ENCODE peak calls at places on chromosomes 2 and 18, in five cellular contexts. One of them, this sample, is unnamed.

GRCh38 chr18:8998481-8999217 is 103.8 kb upstream of the NDUFV2 start:
- DNase-seq in stimulated activated CD4-positive, alpha-beta T cell treated with anti-CD3 and anti-CD28 coated beads, TNF-alpha, amount 100 ng/mL, for 1 hour: no peak
- DNase-seq in type B pancreatic cell: no peak
- DNase-seq in hepatic stellate cell: peak
- DNase-seq in HTR-8/SVneo: peak
- DNase-seq in this sample: no peak

GRCh38 chr2:71452565-71452964 is 796 bp upstream of the DYSF start:
- DNase-seq in stimulated activated CD4-positive, alpha-beta T cell treated with anti-CD3 and anti-CD28 coated beads, TNF-alpha, amount 100 ng/mL, for 1 hour: no peak
- DNase-seq in type B pancreatic cell: no peak
- DNase-seq in hepatic stellate cell: peak
- DNase-seq in HTR-8/SVneo: peak
- DNase-seq in this sample: peak

GRCh38 chr2:150732064-150732463 is 244.6 kb upstream of the RND3 start:
- DNase-seq in stimulated activated CD4-positive, alpha-beta T cell treated with anti-CD3 and anti-CD28 coated beads, TNF-alpha, amount 100 ng/mL, for 1 hour: no peak
- DNase-seq in type B pancreatic cell: no peak
- DNase-seq in hepatic stellate cell: peak
- DNase-seq in HTR-8/SVneo: peak
- DNase-seq in this sample: peak

GRCh38 chr2:128790541-128790944 is 471.9 kb upstream of the HS6ST1 start:
- DNase-seq in stimulated activated CD4-positive, alpha-beta T cell treated with anti-CD3 and anti-CD28 coated beads, TNF-alpha, amount 100 ng/mL, for 1 hour: no peak
- DNase-seq in type B pancreatic cell: peak
- DNase-seq in hepatic stellate cell: no peak
- DNase-seq in HTR-8/SVneo: no peak
- DNase-seq in this sample: no peak

GRCh38 chr2:159755788-159756187 is 42.2 kb downstream of the CD302 start:
- DNase-seq in stimulated activated CD4-positive, alpha-beta T cell treated with anti-CD3 and anti-CD28 coated beads, TNF-alpha, amount 100 ng/mL, for 1 hour: no peak
- DNase-seq in type B pancreatic cell: no peak
- DNase-seq in hepatic stellate cell: peak
- DNase-seq in HTR-8/SVneo: peak
- DNase-seq in this sample: peak

GRCh38 chr2:72951303-72952095 is 34.2 kb downstream of the EMX1 start:
- DNase-seq in stimulated activated CD4-positive, alpha-beta T cell treated with anti-CD3 and anti-CD28 coated beads, TNF-alpha, amount 100 ng/mL, for 1 hour: no peak
- DNase-seq in type B pancreatic cell: no peak
- DNase-seq in hepatic stellate cell: no peak
- DNase-seq in HTR-8/SVneo: no peak
- DNase-seq in this sample: no peak

GRCh38 chr2:178328037-178328436 is 122.9 kb downstream of the PRKRA start:
- DNase-seq in stimulated activated CD4-positive, alpha-beta T cell treated with anti-CD3 and anti-CD28 coated beads, TNF-alpha, amount 100 ng/mL, for 1 hour: no peak
- DNase-seq in type B pancreatic cell: no peak
- DNase-seq in hepatic stellate cell: no peak
- DNase-seq in HTR-8/SVneo: no peak
- DNase-seq in this sample: no peak

GRCh38 chr2:195590866-195591215 is 66.2 kb upstream of the SLC39A10 start:
- DNase-seq in stimulated activated CD4-positive, alpha-beta T cell treated with anti-CD3 and anti-CD28 coated beads, TNF-alpha, amount 100 ng/mL, for 1 hour: no peak
- DNase-seq in type B pancreatic cell: no peak
- DNase-seq in hepatic stellate cell: no peak
- DNase-seq in HTR-8/SVneo: no peak
- DNase-seq in this sample: no peak

GRCh38 chr2:20626698-20627471 is 24.0 kb downstream of the HS1BP3 start:
- DNase-seq in stimulated activated CD4-positive, alpha-beta T cell treated with anti-CD3 and anti-CD28 coated beads, TNF-alpha, amount 100 ng/mL, for 1 hour: no peak
- DNase-seq in type B pancreatic cell: no peak
- DNase-seq in hepatic stellate cell: no peak
- DNase-seq in HTR-8/SVneo: no peak
- DNase-seq in this sample: no peak

GRCh38 chr18:48385595-48385994 is 23.6 kb downstream of the ZBTB7C start:
- DNase-seq in stimulated activated CD4-positive, alpha-beta T cell treated with anti-CD3 and anti-CD28 coated beads, TNF-alpha, amount 100 ng/mL, for 1 hour: no peak
- DNase-seq in type B pancreatic cell: peak
- DNase-seq in hepatic stellate cell: no peak
- DNase-seq in HTR-8/SVneo: no peak
- DNase-seq in this sample: no peak

GRCh38 chr2:237397072-237397471 is 16.9 kb downstream of the COL6A3 start:
- DNase-seq in stimulated activated CD4-positive, alpha-beta T cell treated with anti-CD3 and anti-CD28 coated beads, TNF-alpha, amount 100 ng/mL, for 1 hour: no peak
- DNase-seq in type B pancreatic cell: no peak
- DNase-seq in hepatic stellate cell: no peak
- DNase-seq in HTR-8/SVneo: no peak
- DNase-seq in this sample: no peak

GRCh38 chr2:164761737-164762460 is 79.7 kb downstream of the COBLL1 start:
- DNase-seq in stimulated activated CD4-positive, alpha-beta T cell treated with anti-CD3 and anti-CD28 coated beads, TNF-alpha, amount 100 ng/mL, for 1 hour: no peak
- DNase-seq in type B pancreatic cell: no peak
- DNase-seq in hepatic stellate cell: no peak
- DNase-seq in HTR-8/SVneo: no peak
- DNase-seq in this sample: no peak

GRCh38 chr18:23847321-23847986 is 158.2 kb downstream of the LAMA3 start:
- DNase-seq in stimulated activated CD4-positive, alpha-beta T cell treated with anti-CD3 and anti-CD28 coated beads, TNF-alpha, amount 100 ng/mL, for 1 hour: no peak
- DNase-seq in type B pancreatic cell: no peak
- DNase-seq in hepatic stellate cell: no peak
- DNase-seq in HTR-8/SVneo: no peak
- DNase-seq in this sample: no peak

GRCh38 chr2:235532307-235532706 is 38.5 kb downstream of the AGAP1 start:
- DNase-seq in stimulated activated CD4-positive, alpha-beta T cell treated with anti-CD3 and anti-CD28 coated beads, TNF-alpha, amount 100 ng/mL, for 1 hour: no peak
- DNase-seq in type B pancreatic cell: no peak
- DNase-seq in hepatic stellate cell: no peak
- DNase-seq in HTR-8/SVneo: no peak
- DNase-seq in this sample: no peak

GRCh38 chr2:106044021-106044420 is 150.1 kb downstream of the UXS1 start:
- DNase-seq in stimulated activated CD4-positive, alpha-beta T cell treated with anti-CD3 and anti-CD28 coated beads, TNF-alpha, amount 100 ng/mL, for 1 hour: no peak
- DNase-seq in type B pancreatic cell: no peak
- DNase-seq in hepatic stellate cell: no peak
- DNase-seq in HTR-8/SVneo: no peak
- DNase-seq in this sample: no peak

GRCh38 chr18:12744103-12744502 is 41.3 kb downstream of the PSMG2 start:
- DNase-seq in stimulated activated CD4-positive, alpha-beta T cell treated with anti-CD3 and anti-CD28 coated beads, TNF-alpha, amount 100 ng/mL, for 1 hour: no peak
- DNase-seq in type B pancreatic cell: no peak
- DNase-seq in hepatic stellate cell: peak
- DNase-seq in HTR-8/SVneo: peak
- DNase-seq in this sample: peak

GRCh38 chr2:150911766-150912280 is 349.8 kb downstream of the RBM43 start:
- DNase-seq in stimulated activated CD4-positive, alpha-beta T cell treated with anti-CD3 and anti-CD28 coated beads, TNF-alpha, amount 100 ng/mL, for 1 hour: no peak
- DNase-seq in type B pancreatic cell: no peak
- DNase-seq in hepatic stellate cell: peak
- DNase-seq in HTR-8/SVneo: peak
- DNase-seq in this sample: no peak

GRCh38 chr2:225694664-225695063 is 295.2 kb downstream of the NYAP2 start:
- DNase-seq in stimulated activated CD4-positive, alpha-beta T cell treated with anti-CD3 and anti-CD28 coated beads, TNF-alpha, amount 100 ng/mL, for 1 hour: no peak
- DNase-seq in type B pancreatic cell: no peak
- DNase-seq in hepatic stellate cell: no peak
- DNase-seq in HTR-8/SVneo: no peak
- DNase-seq in this sample: no peak

GRCh38 chr2:223522796-223523195 is 79.4 kb downstream of the SCG2 start:
- DNase-seq in stimulated activated CD4-positive, alpha-beta T cell treated with anti-CD3 and anti-CD28 coated beads, TNF-alpha, amount 100 ng/mL, for 1 hour: no peak
- DNase-seq in type B pancreatic cell: no peak
- DNase-seq in hepatic stellate cell: no peak
- DNase-seq in HTR-8/SVneo: no peak
- DNase-seq in this sample: no peak

GRCh38 chr2:106161938-106162814 is 31.9 kb downstream of the UXS1 start:
- DNase-seq in stimulated activated CD4-positive, alpha-beta T cell treated with anti-CD3 and anti-CD28 coated beads, TNF-alpha, amount 100 ng/mL, for 1 hour: no peak
- DNase-seq in type B pancreatic cell: no peak
- DNase-seq in hepatic stellate cell: no peak
- DNase-seq in HTR-8/SVneo: no peak
- DNase-seq in this sample: no peak

GRCh38 chr18:6752200-6752873 is 22.8 kb downstream of the ARHGAP28 start:
- DNase-seq in stimulated activated CD4-positive, alpha-beta T cell treated with anti-CD3 and anti-CD28 coated beads, TNF-alpha, amount 100 ng/mL, for 1 hour: no peak
- DNase-seq in type B pancreatic cell: no peak
- DNase-seq in hepatic stellate cell: peak
- DNase-seq in HTR-8/SVneo: no peak
- DNase-seq in this sample: no peak

GRCh38 chr2:26985807-26986206 is 15.4 kb downstream of the MAPRE3 start:
- DNase-seq in stimulated activated CD4-positive, alpha-beta T cell treated with anti-CD3 and anti-CD28 coated beads, TNF-alpha, amount 100 ng/mL, for 1 hour: no peak
- DNase-seq in type B pancreatic cell: no peak
- DNase-seq in hepatic stellate cell: no peak
- DNase-seq in HTR-8/SVneo: no peak
- DNase-seq in this sample: no peak

GRCh38 chr18:2847341-2848144 is 737 bp downstream of the EMILIN2 start:
- DNase-seq in stimulated activated CD4-positive, alpha-beta T cell treated with anti-CD3 and anti-CD28 coated beads, TNF-alpha, amount 100 ng/mL, for 1 hour: no peak
- DNase-seq in type B pancreatic cell: no peak
- DNase-seq in hepatic stellate cell: peak
- DNase-seq in HTR-8/SVneo: peak
- DNase-seq in this sample: no peak

GRCh38 chr18:60493066-60493465 is 120.5 kb upstream of the MC4R start:
- DNase-seq in stimulated activated CD4-positive, alpha-beta T cell treated with anti-CD3 and anti-CD28 coated beads, TNF-alpha, amount 100 ng/mL, for 1 hour: no peak
- DNase-seq in type B pancreatic cell: no peak
- DNase-seq in hepatic stellate cell: no peak
- DNase-seq in HTR-8/SVneo: no peak
- DNase-seq in this sample: no peak

GRCh38 chr2:6052577-6052976 is 360.4 kb downstream of the SOX11 start:
- DNase-seq in stimulated activated CD4-positive, alpha-beta T cell treated with anti-CD3 and anti-CD28 coated beads, TNF-alpha, amount 100 ng/mL, for 1 hour: no peak
- DNase-seq in type B pancreatic cell: no peak
- DNase-seq in hepatic stellate cell: no peak
- DNase-seq in HTR-8/SVneo: no peak
- DNase-seq in this sample: no peak

GRCh38 chr18:14577971-14578370 is 34.6 kb upstream of the POTEC start:
- DNase-seq in stimulated activated CD4-positive, alpha-beta T cell treated with anti-CD3 and anti-CD28 coated beads, TNF-alpha, amount 100 ng/mL, for 1 hour: no peak
- DNase-seq in type B pancreatic cell: no peak
- DNase-seq in hepatic stellate cell: no peak
- DNase-seq in HTR-8/SVneo: no peak
- DNase-seq in this sample: no peak

This sample was measured in H54.